ENCODE peak calls at places on chromosomes 11 and 22, in four cellular contexts. One of them, this sample, is unnamed.

GRCh38 chr11:95140397-95141030 is 50.9 kb downstream of the ENDOD1 start:
- DNase-seq in IMR-90: peak
- DNase-seq in prostate gland: no peak
- DNase-seq in right lobe of liver: no peak
- DNase-seq in this sample: no peak

GRCh38 chr11:78957481-78958245 is 383.0 kb upstream of the NARS2 start:
- DNase-seq in IMR-90: peak
- DNase-seq in prostate gland: no peak
- DNase-seq in right lobe of liver: no peak
- DNase-seq in this sample: no peak

GRCh38 chr22:32328306-32329201 is 29.1 kb upstream of the RFPL3 start:
- DNase-seq in IMR-90: no peak
- DNase-seq in prostate gland: no peak
- DNase-seq in right lobe of liver: no peak
- DNase-seq in this sample: no peak

GRCh38 chr22:18023509-18024275 is 669 bp downstream of the MICAL3 start:
- DNase-seq in IMR-90: peak
- DNase-seq in prostate gland: peak
- DNase-seq in right lobe of liver: peak
- DNase-seq in this sample: peak

GRCh38 chr11:131977231-131977630 is 606.8 kb downstream of the NTM start:
- DNase-seq in IMR-90: peak
- DNase-seq in prostate gland: no peak
- DNase-seq in right lobe of liver: no peak
- DNase-seq in this sample: no peak

GRCh38 chr22:27576815-27577564 is 224.6 kb downstream of the MN1 start:
- DNase-seq in IMR-90: peak
- DNase-seq in prostate gland: no peak
- DNase-seq in right lobe of liver: no peak
- DNase-seq in this sample: no peak

GRCh38 chr11:113873241-113873626 is 2.1 kb downstream of the USP28 start:
- DNase-seq in IMR-90: peak
- DNase-seq in prostate gland: no peak
- DNase-seq in right lobe of liver: no peak
- DNase-seq in this sample: no peak

GRCh38 chr11:47467372-47467771 is 18.4 kb upstream of the RAPSN start:
- DNase-seq in IMR-90: no peak
- DNase-seq in prostate gland: peak
- DNase-seq in right lobe of liver: no peak
- DNase-seq in this sample: no peak

GRCh38 chr11:118321386-118322082 is 17.0 kb downstream of the CD3E start:
- DNase-seq in IMR-90: no peak
- DNase-seq in prostate gland: no peak
- DNase-seq in right lobe of liver: peak
- DNase-seq in this sample: no peak

GRCh38 chr11:119845305-119845704 is 116.3 kb upstream of the NECTIN1 start:
- DNase-seq in IMR-90: no peak
- DNase-seq in prostate gland: no peak
- DNase-seq in right lobe of liver: no peak
- DNase-seq in this sample: no peak

GRCh38 chr11:124069429-124070401 is 28.6 kb upstream of the OR10G7 start:
- DNase-seq in IMR-90: peak
- DNase-seq in prostate gland: no peak
- DNase-seq in right lobe of liver: peak
- DNase-seq in this sample: peak

GRCh38 chr11:109203176-109203575 is 218.8 kb upstream of the C11orf87 start:
- DNase-seq in IMR-90: no peak
- DNase-seq in prostate gland: no peak
- DNase-seq in right lobe of liver: no peak
- DNase-seq in this sample: no peak

GRCh38 chr22:45538284-45538683 is 35.6 kb downstream of the FBLN1 start:
- DNase-seq in IMR-90: no peak
- DNase-seq in prostate gland: peak
- DNase-seq in right lobe of liver: no peak
- DNase-seq in this sample: no peak

GRCh38 chr11:1397862-1398505 is 8.2 kb downstream of the BRSK2 start:
- DNase-seq in IMR-90: no peak
- DNase-seq in prostate gland: no peak
- DNase-seq in right lobe of liver: no peak
- DNase-seq in this sample: no peak

GRCh38 chr11:125110506-125110905 is 920 bp downstream of the TMEM218 start:
- DNase-seq in IMR-90: no peak
- DNase-seq in prostate gland: no peak
- DNase-seq in right lobe of liver: no peak
- DNase-seq in this sample: no peak

GRCh38 chr11:96341237-96342130 is 1.5 kb downstream of the MAML2 start:
- DNase-seq in IMR-90: peak
- DNase-seq in prostate gland: peak
- DNase-seq in right lobe of liver: peak
- DNase-seq in this sample: peak

GRCh38 chr11:14973621-14974020 is 1.5 kb upstream of the CALCA start:
- DNase-seq in IMR-90: peak
- DNase-seq in prostate gland: no peak
- DNase-seq in right lobe of liver: no peak
- DNase-seq in this sample: peak

GRCh38 chr22:35205956-35206355 is 51.3 kb upstream of the HMGXB4 start:
- DNase-seq in IMR-90: peak
- DNase-seq in prostate gland: peak
- DNase-seq in right lobe of liver: no peak
- DNase-seq in this sample: no peak

GRCh38 chr11:110886241-110886640 is 174.0 kb upstream of the ARHGAP20 start:
- DNase-seq in IMR-90: no peak
- DNase-seq in prostate gland: no peak
- DNase-seq in right lobe of liver: no peak
- DNase-seq in this sample: no peak

GRCh38 chr11:59555601-59556114 is 44.3 kb downstream of the OR4D9 start:
- DNase-seq in IMR-90: no peak
- DNase-seq in prostate gland: no peak
- DNase-seq in right lobe of liver: no peak
- DNase-seq in this sample: no peak

GRCh38 chr11:35800970-35801953 is 138.7 kb downstream of the TRIM44 start:
- DNase-seq in IMR-90: no peak
- DNase-seq in prostate gland: no peak
- DNase-seq in right lobe of liver: no peak
- DNase-seq in this sample: no peak

GRCh38 chr11:64226507-64227051 is 505 bp downstream of the NUDT22 start:
- DNase-seq in IMR-90: no peak
- DNase-seq in prostate gland: no peak
- DNase-seq in right lobe of liver: peak
- DNase-seq in this sample: peak
- TF ChIP-seq POLR2A in IMR-90: no peak
- TF ChIP-seq POLR2A in prostate gland: no peak
- TF ChIP-seq POLR2A in right lobe of liver: no peak
- TF ChIP-seq POLR2A in this sample: peak

GRCh38 chr11:26847459-26847858 is 125.6 kb upstream of the SLC5A12 start:
- DNase-seq in IMR-90: no peak
- DNase-seq in prostate gland: peak
- DNase-seq in right lobe of liver: no peak
- DNase-seq in this sample: peak
- H3K27ac ChIP-seq in IMR-90: no peak
- H3K27ac ChIP-seq in prostate gland: peak
- H3K27ac ChIP-seq in right lobe of liver: no peak
- H3K27ac ChIP-seq in this sample: no peak

GRCh38 chr11:102553835-102554282 is 23.3 kb upstream of the MMP7 start:
- DNase-seq in IMR-90: no peak
- DNase-seq in prostate gland: no peak
- DNase-seq in right lobe of liver: no peak
- DNase-seq in this sample: no peak
- TF ChIP-seq POLR2A in IMR-90: no peak
- TF ChIP-seq POLR2A in prostate gland: no peak
- TF ChIP-seq POLR2A in right lobe of liver: no peak
- TF ChIP-seq POLR2A in this sample: no peak

GRCh38 chr11:65843811-65844210 is 10.0 kb downstream of the SNX32 start:
- DNase-seq in IMR-90: no peak
- DNase-seq in prostate gland: no peak
- DNase-seq in right lobe of liver: no peak
- DNase-seq in this sample: no peak

GRCh38 chr11:65847746-65848145 is 10.2 kb downstream of the CFL1 start:
- DNase-seq in IMR-90: no peak
- DNase-seq in prostate gland: no peak
- DNase-seq in right lobe of liver: no peak
- DNase-seq in this sample: no peak

GRCh38 chr11:65842144-65842543 is 8.4 kb downstream of the SNX32 start:
- DNase-seq in IMR-90: no peak
- DNase-seq in prostate gland: no peak
- DNase-seq in right lobe of liver: no peak
- DNase-seq in this sample: no peak

GRCh38 chr11:65849366-65849765 is 8.6 kb downstream of the CFL1 start:
- DNase-seq in IMR-90: no peak
- DNase-seq in prostate gland: no peak
- DNase-seq in right lobe of liver: no peak
- DNase-seq in this sample: no peak

GRCh38 chr11:65844231-65844872 is 10.6 kb downstream of the SNX32 start:
- DNase-seq in IMR-90: no peak
- DNase-seq in prostate gland: no peak
- DNase-seq in right lobe of liver: no peak
- DNase-seq in this sample: no peak
- H3K27ac ChIP-seq in IMR-90: no peak
- H3K27ac ChIP-seq in prostate gland: no peak
- H3K27ac ChIP-seq in right lobe of liver: no peak
- H3K27ac ChIP-seq in this sample: no peak

DNA sequence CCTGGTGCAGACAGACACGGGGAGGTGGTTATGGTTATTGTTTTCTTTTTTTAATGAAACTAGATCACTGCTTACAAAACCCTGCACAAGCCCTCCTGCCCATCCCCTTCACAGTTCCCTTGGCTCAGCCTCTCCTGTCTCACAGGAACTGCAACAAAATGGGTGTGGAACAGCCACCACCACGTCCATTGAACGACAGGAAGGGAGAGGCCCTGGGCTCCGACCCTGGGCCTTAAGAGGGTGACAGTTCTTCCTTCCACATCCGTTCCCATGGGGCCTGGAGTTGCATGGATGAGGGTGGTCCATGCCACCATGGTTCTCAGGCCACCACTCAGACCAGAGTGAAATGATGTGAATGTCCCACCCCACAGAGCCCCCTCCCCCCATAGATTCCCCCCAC is 15.7 kb downstream of the PRPF19 start:
- DNase-seq in IMR-90: no peak
- DNase-seq in prostate gland: no peak
- DNase-seq in right lobe of liver: no peak
- DNase-seq in this sample: no peak
- TF ChIP-seq POLR2A in IMR-90: no peak
- TF ChIP-seq POLR2A in prostate gland: no peak
- TF ChIP-seq POLR2A in right lobe of liver: no peak
- TF ChIP-seq POLR2A in this sample: no peak

DNA sequence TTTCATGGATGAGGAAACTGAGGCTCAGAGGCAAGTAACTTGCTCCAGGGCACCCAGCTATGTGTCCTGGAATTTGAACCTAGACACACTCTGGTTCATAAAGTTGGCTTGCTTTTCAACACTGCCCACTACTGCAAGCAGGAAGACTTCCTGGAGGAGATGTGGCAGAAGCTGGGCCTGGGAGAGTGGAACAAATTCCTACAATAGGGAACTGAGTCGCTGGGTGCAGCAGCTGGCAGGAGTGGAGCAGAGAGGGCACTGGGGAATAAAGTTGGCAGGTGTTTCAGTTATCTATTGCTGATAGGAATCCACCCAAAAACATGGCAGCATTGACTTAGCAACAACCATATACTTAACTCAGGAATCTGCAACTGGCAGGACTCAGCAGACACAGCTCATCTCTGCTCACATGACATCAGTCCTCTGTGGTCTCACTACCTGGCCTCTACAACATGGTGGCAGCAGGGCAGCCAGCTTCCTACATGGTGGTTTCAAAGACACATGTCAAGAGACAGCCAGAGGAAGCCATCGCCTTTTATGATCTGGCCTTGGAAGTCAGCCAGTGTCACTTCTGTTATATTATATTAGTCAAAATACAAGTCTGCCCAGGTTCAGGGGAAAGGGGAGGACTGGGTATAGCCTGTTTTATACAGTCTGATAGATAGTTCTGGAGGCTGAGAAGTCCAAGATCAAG is 10.6 kb upstream of the CARD10 start:
- DNase-seq in IMR-90: no peak
- DNase-seq in prostate gland: peak
- DNase-seq in right lobe of liver: no peak
- DNase-seq in this sample: no peak
- H3K27ac ChIP-seq in IMR-90: no peak
- H3K27ac ChIP-seq in prostate gland: no peak
- H3K27ac ChIP-seq in right lobe of liver: no peak
- H3K27ac ChIP-seq in this sample: no peak

DNA sequence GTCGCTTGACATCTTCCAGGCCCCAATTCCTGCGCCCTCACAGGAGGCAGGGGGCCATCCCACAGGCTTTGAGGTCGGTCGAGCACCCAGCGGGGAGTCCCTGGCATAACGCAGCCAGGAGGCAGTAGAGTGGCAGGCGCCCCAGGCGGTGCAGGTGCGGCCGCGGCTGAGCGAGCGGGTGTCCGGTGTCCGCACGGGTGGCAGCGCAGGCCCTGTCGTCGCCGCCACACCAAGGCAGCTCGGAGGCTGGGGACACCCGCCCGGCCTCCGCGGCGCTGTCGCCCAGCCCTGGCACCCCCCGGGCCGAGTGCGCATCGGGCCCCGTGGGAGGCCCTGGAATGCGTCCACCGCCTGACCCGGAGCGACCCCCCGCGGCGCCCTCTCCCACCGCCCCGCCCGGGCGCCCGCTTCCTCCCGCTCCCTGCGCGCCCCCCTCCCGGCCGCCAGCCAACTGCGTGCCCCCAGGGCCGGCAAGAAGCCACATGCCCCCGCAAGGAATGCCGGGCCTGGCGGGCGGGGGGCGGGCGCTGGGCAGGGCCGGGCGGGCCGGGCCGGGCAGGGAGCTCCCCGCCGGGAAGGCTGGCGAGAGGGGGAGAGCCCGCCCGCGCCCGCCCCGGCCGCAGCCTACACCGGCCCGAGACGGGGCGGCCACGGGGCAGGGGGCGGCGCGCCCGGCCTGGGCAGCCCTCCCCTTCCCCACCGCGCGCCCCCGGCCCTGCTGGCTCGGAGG is 33.9 kb downstream of the PRDM11 start:
- DNase-seq in IMR-90: no peak
- DNase-seq in prostate gland: peak
- DNase-seq in right lobe of liver: no peak
- DNase-seq in this sample: peak
- TF ChIP-seq POLR2A in IMR-90: no peak
- TF ChIP-seq POLR2A in prostate gland: peak
- TF ChIP-seq POLR2A in right lobe of liver: no peak
- TF ChIP-seq POLR2A in this sample: peak

GRCh38 chr11:85170184-85170583 is 457.0 kb downstream of the DLG2 start:
- DNase-seq in IMR-90: peak
- DNase-seq in prostate gland: no peak
- DNase-seq in right lobe of liver: no peak
- DNase-seq in this sample: no peak
- H3K27ac ChIP-seq in IMR-90: no peak
- H3K27ac ChIP-seq in prostate gland: no peak
- H3K27ac ChIP-seq in right lobe of liver: no peak
- H3K27ac ChIP-seq in this sample: no peak

This sample was measured in body of pancreas.